ENCODE peak calls at places on chromosomes 3 and 15, in five cellular contexts. I, T, D, M and C are unnamed samples.

GRCh38 chr3:171833775-171834460 is 9.2 kb upstream of the TMEM212 start:
- DNase-seq in D (no peak), M (no peak), T (no peak), I (peak), C (no peak)

GRCh38 chr3:137946341-137946973 is 63.5 kb upstream of the CLDN18 start:
- DNase-seq in I (peak), T (peak), M (peak), D (peak), C (peak)

GRCh38 chr3:145959457-145960088 is 201.4 kb downstream of the PLOD2 start:
- DNase-seq in I (no peak), T (no peak), D (no peak), M (no peak), C (no peak)

GRCh38 chr3:172034786-172035685 is 4.3 kb upstream of the FNDC3B start:
- DNase-seq in D (no peak), I (peak), T (no peak), M (peak), C (no peak)

GRCh38 chr15:66619152-66619903 is 53.5 kb upstream of the LCTL start:
- DNase-seq in T (no peak), I (peak), D (peak), M (peak), C (peak)

GRCh38 chr15:21269121-21269520 is 171.2 kb downstream of the POTEB3 start:
- DNase-seq in I (peak), M (no peak), D (no peak), T (no peak), C (no peak)

GRCh38 chr3:85592256-85592655 is 633.5 kb downstream of the CADM2 start:
- DNase-seq in D (no peak), M (no peak), T (no peak), I (no peak), C (no peak)

GRCh38 chr3:173138031-173138430 is 3.0 kb downstream of the SPATA16 start:
- DNase-seq in T (no peak), I (no peak), M (peak), D (no peak), C (no peak)

GRCh38 chr3:69499899-69500316 is 114.0 kb upstream of the FRMD4B start:
- DNase-seq in T (no peak), M (no peak), I (no peak), D (no peak), C (peak)

GRCh38 chr3:4720316-4721075 is 227.3 kb downstream of the ITPR1 start:
- DNase-seq in I (peak), M (peak), D (peak), T (no peak), C (peak)

GRCh38 chr15:69225355-69226027 is 65.1 kb downstream of the GLCE start:
- DNase-seq in M (peak), I (peak), D (peak), T (no peak), C (no peak)

GRCh38 chr15:96947296-96947695 is 616.8 kb downstream of the NR2F2 start:
- DNase-seq in T (no peak), M (peak), D (no peak), I (no peak), C (no peak)

GRCh38 chr15:60004019-60004845 is at the start of gene FOXB1:
- DNase-seq in D (peak), I (no peak), T (no peak), M (peak), C (no peak)

GRCh38 chr15:76903251-76903681 is 1.9 kb downstream of the SCAPER start:
- DNase-seq in M (peak), T (no peak), I (peak), D (peak), C (no peak)

GRCh38 chr3:46675843-46676567 is 17.5 kb downstream of the ALS2CL start:
- DNase-seq in T (no peak), I (no peak), D (no peak), M (no peak), C (no peak)

GRCh38 chr15:73959012-73959581 is 32.8 kb downstream of the LOXL1 start:
- DNase-seq in I (no peak), D (no peak), T (peak), M (no peak), C (no peak)
- TF ChIP-seq CTCF in I (no peak), D (no peak), T (peak), M (no peak), C (no peak)

GRCh38 chr15:41893422-41894250 is at the start of gene SPTBN5:
- DNase-seq in I (no peak), T (peak), D (no peak), M (no peak), C (no peak)
- H3K27ac ChIP-seq in I (peak), T (peak), D (no peak), M (no peak), C (peak)

GRCh38 chr3:52315006-52315405 is 1.1 kb upstream of the DNAH1 start:
- DNase-seq in T (no peak), I (no peak), D (no peak), M (no peak), C (no peak)

GRCh38 chr3:52315977-52316764 is at the start of gene DNAH1:
- DNase-seq in I (no peak), M (peak), T (no peak), D (no peak), C (no peak)

GRCh38 chr3:52318186-52318793 is 2.2 kb downstream of the DNAH1 start:
- DNase-seq in T (no peak), I (no peak), D (no peak), M (no peak), C (peak)

GRCh38 chr3:52317601-52318000 is 1.5 kb downstream of the DNAH1 start:
- DNase-seq in D (peak), T (no peak), M (peak), I (no peak), C (peak)

GRCh38 chr3:52317178-52317577 is 1.1 kb downstream of the DNAH1 start:
- DNase-seq in T (no peak), I (no peak), M (no peak), D (no peak), C (no peak)
- H3K4me3 ChIP-seq in T (no peak), I (no peak), M (peak), D (peak), C (no peak)

DNA sequence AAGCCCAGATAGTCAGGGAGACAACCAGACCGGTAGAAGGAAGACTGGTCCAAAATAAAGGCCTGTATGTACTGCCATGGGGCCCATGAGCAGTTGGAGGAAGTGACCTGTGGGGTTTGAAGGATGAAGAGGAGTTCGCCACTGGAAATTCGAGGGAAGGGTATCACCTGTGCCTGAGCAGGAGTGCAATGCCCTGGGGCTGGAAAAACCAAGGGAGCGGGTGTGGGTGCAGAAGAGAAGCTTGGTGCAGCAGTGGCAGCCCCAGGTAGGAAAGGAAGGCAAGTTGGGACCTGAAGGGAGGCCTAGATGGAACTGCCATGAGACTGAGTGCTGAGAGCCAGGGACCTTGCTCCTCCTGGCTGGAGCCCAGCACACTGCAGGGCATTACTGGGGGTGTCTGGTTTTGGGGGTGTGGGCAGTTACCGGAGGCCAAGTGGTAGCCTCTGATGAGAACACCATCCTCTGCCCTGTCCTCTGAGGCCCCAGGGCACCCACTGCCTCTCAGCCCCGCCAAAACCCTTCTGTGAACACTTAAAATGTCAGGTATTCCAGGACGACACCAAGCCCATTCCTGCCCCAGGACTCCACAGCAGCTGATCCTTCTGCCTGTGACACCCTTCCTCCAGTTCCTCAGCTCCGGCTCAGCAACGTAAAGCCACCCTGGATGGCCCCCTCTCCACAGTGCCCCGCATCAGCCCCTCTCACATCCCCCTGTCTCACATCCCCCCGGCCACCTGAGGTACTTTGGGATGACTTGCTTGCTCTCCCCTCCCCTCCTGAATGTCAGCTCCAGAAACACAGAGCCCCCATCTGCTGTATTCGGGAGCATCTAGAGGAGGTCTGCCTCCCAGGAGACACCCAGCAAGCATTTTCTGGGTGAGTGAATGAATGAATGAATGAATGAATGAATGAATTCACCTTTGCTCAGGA is 42.9 kb downstream of the WNT7A start:
- DNase-seq in M (no peak), D (no peak), T (no peak), I (no peak), C (no peak)
- TF ChIP-seq CTCF in M (no peak), D (no peak), T (peak), I (no peak), C (no peak)

DNA sequence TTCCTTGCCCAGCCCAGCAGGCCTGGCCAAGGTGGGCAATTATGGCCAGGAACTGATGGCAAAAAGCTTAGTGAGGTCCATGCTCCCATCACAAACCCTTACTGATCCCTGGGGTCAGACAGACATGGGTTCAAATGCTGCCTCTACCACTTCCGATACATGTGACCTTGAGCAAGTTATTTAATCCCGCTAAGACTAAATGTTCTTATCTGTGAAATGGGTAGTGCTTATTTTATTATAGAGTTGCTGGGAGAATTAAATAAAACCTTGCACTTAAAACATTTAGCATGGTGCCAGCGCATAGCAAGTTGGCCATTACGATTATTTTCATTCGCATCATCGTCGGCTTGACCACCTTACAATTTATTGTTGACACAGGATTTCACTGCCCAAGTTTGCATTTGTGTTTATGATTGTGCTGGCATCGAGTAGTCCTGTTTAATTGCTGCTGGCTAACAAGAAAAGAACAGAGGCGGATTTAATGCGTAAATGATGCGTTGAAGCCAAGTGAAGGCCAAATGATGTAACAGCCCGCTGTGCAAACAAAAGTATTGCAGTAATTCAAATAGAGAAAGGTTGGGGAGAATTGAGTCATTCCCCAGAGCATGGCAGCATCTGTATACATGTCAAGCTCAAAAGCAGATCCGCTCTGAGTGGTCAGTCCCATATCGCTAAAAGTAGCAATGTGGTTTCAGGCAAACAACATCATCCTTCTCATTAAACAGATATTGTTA is 7.3 kb upstream of the FURIN start:
- DNase-seq in T (no peak), D (no peak), M (no peak), I (peak), C (no peak)
- H3K27ac ChIP-seq in T (peak), D (no peak), M (no peak), I (peak), C (no peak)

GRCh38 chr3:31981206-31982181 is at the start of the genes OSBPL10 and ZNF860:
- DNase-seq in M (peak), D (peak), I (peak), T (peak), C (peak)

GRCh38 chr3:31977736-31978135 is 3.3 kb downstream of the OSBPL10 start:
- DNase-seq in T (no peak), I (no peak), D (no peak), M (no peak), C (no peak)

GRCh38 chr3:31980530-31981205 is 394 bp downstream of the OSBPL10 start:
- DNase-seq in T (peak), D (peak), M (peak), I (peak), C (peak)

GRCh38 chr3:31978553-31978952 is 2.5 kb downstream of the OSBPL10 start:
- DNase-seq in I (peak), T (no peak), M (no peak), D (no peak), C (no peak)

GRCh38 chr3:31979006-31979697 is 1.9 kb downstream of the OSBPL10 start:
- DNase-seq in I (no peak), M (no peak), T (no peak), D (no peak), C (no peak)
- H3K4me3 ChIP-seq in I (peak), M (peak), T (peak), D (no peak), C (no peak)